ENCODE peak calls at places on chromosomes 4 and X, in four cellular contexts. T is A549, S is lower leg skin, C is esophagus squamous epithelium. W is an unnamed sample.

GRCh38 chr4:80069108-80069836 is 3.8 kb downstream of the ANTXR2 start:
- DNase-seq in T (no peak), S (no peak), C (no peak), W (no peak)

GRCh38 chr4:42083816-42084215 is 68.6 kb downstream of the BEND4 start:
- DNase-seq in T (no peak), S (no peak), C (no peak), W (no peak)

GRCh38 chr4:27251788-27252187 is 391.1 kb downstream of the STIM2 start:
- DNase-seq in T (no peak), S (no peak), C (no peak), W (no peak)

GRCh38 chrX:123607270-123607669 is 125.6 kb downstream of the THOC2 start:
- DNase-seq in T (no peak), S (no peak), C (no peak), W (no peak)

GRCh38 chr4:16853653-16854052 is 44.8 kb downstream of the LDB2 start:
- DNase-seq in T (no peak), S (no peak), C (no peak), W (no peak)

GRCh38 chr4:143083811-143084472 is 100.8 kb upstream of the USP38 start:
- DNase-seq in T (no peak), S (no peak), C (no peak), W (no peak)

GRCh38 chr4:185771696-185772390 is 40.2 kb downstream of the SORBS2 start:
- DNase-seq in T (no peak), S (no peak), C (no peak), W (no peak)

GRCh38 chrX:40154853-40155616 is 57.3 kb upstream of the BCOR start:
- DNase-seq in T (peak), S (peak), C (no peak), W (peak)

GRCh38 chrX:150334998-150335397 is 28.1 kb upstream of the MAMLD1 start:
- DNase-seq in T (no peak), S (no peak), C (no peak), W (no peak)

GRCh38 chrX:15146515-15146914 is 123.4 kb downstream of the ASB9 start:
- DNase-seq in T (peak), S (no peak), C (no peak), W (no peak)

GRCh38 chr4:153780221-153780620 is 8.7 kb downstream of the SFRP2 start:
- DNase-seq in T (no peak), S (no peak), C (no peak), W (no peak)

GRCh38 chr4:71630783-71631182 is 153.1 kb downstream of the GC start:
- DNase-seq in T (no peak), S (no peak), C (no peak), W (no peak)

GRCh38 chrX:49991718-49992117 is 69.3 kb downstream of the CLCN5 start:
- DNase-seq in T (no peak), S (no peak), C (no peak), W (no peak)

GRCh38 chr4:73761856-73762255 is 21.5 kb downstream of the CXCL8 start:
- DNase-seq in T (no peak), S (no peak), C (no peak), W (no peak)

GRCh38 chr4:84028340-84028739 is 470.8 kb downstream of the NKX6-1 start:
- DNase-seq in T (peak), S (no peak), C (no peak), W (no peak)

GRCh38 chrX:25180242-25180641 is 164.5 kb upstream of the ARX start:
- DNase-seq in T (no peak), S (no peak), C (no peak), W (no peak)

GRCh38 chr4:180900781-180901180 is 1342.4 kb upstream of the TENM3 start:
- DNase-seq in T (no peak), S (no peak), C (no peak), W (no peak)

GRCh38 chrX:8721536-8721935 is 10.4 kb downstream of the ANOS1 start:
- DNase-seq in T (no peak), S (no peak), C (no peak), W (no peak)

GRCh38 chr4:40909363-40909876 is 159.7 kb downstream of the NSUN7 start:
- DNase-seq in T (no peak), S (no peak), C (no peak), W (no peak)

GRCh38 chr4:169342906-169343560 is 72.3 kb upstream of the SH3RF1 start:
- DNase-seq in T (no peak), S (no peak), C (no peak), W (no peak)

GRCh38 chrX:32520789-32521188 is 690.6 kb downstream of the DMD start:
- DNase-seq in T (no peak), S (no peak), C (no peak), W (no peak)

GRCh38 chr4:9969526-9970398 is 51.5 kb downstream of the SLC2A9 start:
- DNase-seq in T (no peak), S (no peak), C (no peak), W (no peak)

GRCh38 chrX:115561605-115562491 is 874 bp downstream of the PLS3 start:
- DNase-seq in T (peak), S (peak), C (no peak), W (peak)

GRCh38 chrX:9919632-9920172 is 47.5 kb upstream of the CLDN34 start:
- DNase-seq in T (no peak), S (no peak), C (no peak), W (no peak)
- TF ChIP-seq POLR2A in T (no peak), S (no peak), C (no peak), W (no peak)

GRCh38 chrX:154397888-154398667 is at the start of gene RPL10:
- DNase-seq in T (peak), S (peak), C (peak), W (peak)

GRCh38 chrX:154401045-154401799 is 3.0 kb downstream of the RPL10 start:
- DNase-seq in T (peak), S (no peak), C (no peak), W (no peak)

GRCh38 chrX:154398668-154399526 is 720 bp downstream of the RPL10 start:
- DNase-seq in T (peak), S (peak), C (peak), W (peak)

GRCh38 chrX:154401918-154402621 is 3.9 kb downstream of the RPL10 start:
- DNase-seq in T (no peak), S (no peak), C (no peak), W (no peak)

GRCh38 chrX:154399527-154400368 is 1.6 kb downstream of the RPL10 start:
- DNase-seq in T (no peak), S (no peak), C (no peak), W (no peak)
- TF ChIP-seq POLR2A in T (no peak), S (no peak), C (no peak), W (no peak)

DNA sequence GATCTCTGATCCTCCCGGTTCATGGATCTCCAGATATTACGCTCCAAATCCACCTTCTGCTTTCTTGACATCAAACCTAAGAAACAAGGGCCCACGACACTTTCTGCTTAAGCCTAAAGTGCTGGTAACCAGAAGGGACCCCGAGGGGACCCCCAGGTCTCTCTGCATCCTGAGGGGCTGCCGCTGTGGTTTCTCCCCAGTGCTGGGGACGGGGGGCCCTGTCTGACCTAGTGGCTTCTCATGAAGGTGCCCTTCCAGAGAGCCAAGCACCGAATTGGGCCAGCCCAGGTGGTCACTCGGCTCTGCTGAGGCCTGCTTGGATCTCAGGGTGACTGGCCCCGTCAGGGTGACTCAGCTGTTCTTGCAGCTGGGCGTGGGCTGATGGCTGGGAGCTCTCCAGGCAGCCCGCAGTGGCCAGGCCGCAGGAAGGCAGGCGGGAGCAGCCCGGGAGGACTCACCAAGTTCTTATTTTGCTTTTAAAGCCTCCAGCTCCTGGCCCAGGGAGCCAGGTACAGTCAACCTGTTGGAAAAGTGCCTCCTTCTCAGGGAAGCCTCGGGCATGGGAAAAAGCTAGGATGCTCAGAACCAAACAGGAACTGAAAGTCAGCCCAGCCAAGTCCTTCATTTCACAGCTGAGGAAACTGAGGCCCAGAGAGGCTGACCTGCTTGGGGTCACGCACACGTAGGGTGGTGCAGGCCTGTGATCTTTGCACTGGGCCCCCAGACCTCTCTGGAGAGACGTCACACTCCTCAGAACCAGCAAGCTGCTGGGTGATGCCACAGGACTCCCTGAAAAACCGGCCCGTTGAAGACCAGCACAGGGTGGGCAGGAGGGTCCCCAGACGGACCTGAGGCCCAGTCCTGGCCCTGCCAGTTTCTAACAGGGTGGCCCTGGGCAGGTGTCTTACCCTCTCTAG is 16.7 kb downstream of the BLOC1S4 start:
- DNase-seq in T (peak), S (no peak), C (no peak), W (peak)
- TF ChIP-seq POLR2A in T (no peak), S (no peak), C (no peak), W (no peak)

GRCh38 chrX:71364221-71364620 is 1.9 kb upstream of the TAF1 start:
- DNase-seq in T (no peak), S (no peak), C (no peak), W (no peak)

GRCh38 chrX:71367396-71367795 is 1.2 kb downstream of the TAF1 start:
- DNase-seq in T (peak), S (no peak), C (no peak), W (no peak)

GRCh38 chrX:71365356-71365875 is 741 bp upstream of the TAF1 start:
- DNase-seq in T (no peak), S (no peak), C (no peak), W (no peak)

GRCh38 chrX:71366674-71367256 is 608 bp downstream of the TAF1 start:
- DNase-seq in T (peak), S (no peak), C (no peak), W (peak)

DNA sequence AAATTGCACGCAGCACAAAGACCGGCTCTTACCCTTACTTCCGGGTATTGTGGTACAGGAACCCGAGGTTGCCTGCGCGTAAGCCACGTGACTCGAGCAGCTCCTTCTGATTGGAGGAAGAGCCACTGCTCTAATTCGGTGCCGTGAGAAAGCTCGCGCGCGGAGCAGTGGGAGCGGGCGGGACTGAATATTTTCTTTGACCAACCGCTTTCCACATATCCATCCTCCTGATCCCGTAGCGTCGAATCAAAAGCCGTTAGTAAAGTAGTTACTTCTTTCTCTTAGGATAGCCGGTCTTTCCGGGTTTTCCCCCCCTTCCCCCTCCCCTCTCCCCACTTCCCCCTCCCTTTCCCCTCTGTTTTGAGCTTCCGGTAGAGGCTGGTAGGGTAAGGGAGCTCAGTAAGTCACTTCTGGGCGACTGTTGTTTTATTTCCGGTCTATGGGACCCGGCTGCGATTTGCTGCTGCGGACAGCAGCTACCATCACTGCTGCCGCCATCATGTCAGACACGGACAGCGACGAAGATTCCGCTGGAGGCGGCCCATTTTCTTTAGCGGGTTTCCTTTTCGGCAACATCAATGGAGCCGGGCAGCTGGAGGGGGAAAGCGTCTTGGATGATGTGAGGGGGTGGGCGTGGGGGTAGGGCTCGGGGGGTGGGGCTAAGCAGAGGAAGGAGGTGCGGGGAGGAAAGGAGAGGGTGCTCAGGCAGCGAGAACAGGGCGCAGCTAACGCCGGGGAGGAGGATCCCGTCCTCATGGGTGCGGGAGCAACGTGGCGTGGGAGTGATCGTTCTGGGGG is at the start of gene TAF1:
- DNase-seq in T (peak), S (peak), C (peak), W (peak)
- TF ChIP-seq POLR2A in T (peak), S (no peak), C (no peak), W (peak)

DNA sequence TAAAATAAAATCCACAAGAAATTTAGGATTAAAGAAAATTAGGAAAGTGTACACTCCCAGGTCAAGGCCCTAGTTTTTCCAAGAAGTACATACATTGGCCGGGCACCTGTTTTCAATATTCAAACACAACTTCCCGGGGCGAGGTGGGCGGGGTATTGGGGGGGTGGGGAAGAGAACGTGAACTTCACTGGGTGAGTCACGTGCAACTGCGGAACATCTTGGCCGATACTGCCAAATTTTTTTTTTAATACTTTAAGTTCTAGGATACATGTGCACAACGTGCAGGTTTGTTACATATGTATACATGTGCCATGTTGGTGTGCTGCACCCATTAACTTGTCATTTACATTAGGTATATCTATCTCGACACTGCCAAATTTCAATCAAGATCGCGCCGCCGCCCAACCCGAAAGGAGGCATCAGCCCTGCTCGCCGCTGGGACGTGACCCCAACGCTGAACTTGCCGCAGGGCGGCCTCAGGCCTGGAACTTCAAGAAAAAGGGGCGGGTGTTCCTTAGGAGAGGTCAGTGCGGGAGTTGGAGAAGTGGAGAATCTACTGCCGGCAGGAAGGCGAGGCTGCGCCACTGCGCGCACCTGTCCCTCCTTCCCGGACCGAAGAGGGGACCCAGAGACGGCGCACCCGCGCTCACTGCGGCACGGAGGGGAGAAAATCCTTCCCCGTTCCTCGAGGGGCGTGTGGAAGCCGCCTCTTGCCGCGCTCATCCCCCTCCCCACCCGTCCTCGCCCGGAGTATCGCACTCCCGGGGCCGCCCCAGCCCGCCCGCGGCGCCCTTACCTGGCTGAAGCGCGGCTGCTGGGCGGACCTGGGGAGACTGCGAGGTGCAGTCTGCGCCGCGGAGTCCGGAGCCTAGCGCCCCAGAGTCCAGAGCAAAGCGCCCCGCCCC is at the start of gene TEC:
- DNase-seq in T (peak), S (peak), C (peak), W (peak)
- TF ChIP-seq POLR2A in T (peak), S (no peak), C (no peak), W (peak)

DNA sequence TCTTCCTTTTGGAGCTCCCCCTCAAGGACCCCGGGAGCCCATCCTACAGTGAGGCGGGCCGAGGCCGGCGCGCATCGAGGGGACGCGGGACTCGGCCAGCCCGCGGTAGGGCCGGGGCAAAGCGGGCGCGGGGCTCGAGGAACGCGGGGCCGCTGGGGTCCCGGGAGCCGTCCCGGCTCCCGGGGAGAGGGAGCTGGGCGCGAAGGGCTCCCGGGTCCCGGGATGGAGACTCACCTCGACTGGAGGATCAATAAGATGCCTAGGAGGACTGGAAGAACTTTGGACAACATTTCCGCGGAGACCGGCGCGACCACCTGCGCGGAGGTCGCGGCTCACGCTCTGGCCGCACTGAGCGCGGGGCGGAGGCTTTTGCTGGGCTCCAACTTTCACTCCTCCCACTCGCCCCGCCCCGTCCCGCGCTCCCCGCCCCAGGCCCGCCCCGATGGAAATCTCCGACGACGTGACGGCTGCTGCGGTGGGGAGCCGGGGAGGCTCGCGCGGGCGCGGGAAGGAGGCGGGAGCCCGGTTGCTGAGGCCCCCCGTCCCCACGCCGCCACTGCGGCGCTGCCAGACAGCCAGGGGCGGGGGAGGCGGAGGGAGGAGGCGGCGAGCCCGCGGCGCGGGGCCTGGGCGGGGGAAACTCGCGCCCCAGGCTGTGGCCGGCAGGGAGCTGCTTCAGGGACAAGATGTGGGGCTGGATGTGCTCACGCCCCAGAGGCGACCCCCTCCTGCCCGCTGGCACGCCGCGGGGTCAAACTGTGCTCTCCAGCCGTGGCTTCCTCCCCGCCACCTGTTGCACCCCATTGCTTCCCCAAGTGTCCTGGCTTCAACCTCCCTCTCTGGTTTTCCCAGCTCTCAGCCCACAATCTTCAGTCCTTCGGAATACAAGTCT is at the start of gene GABRE:
- DNase-seq in T (peak), S (peak), C (no peak), W (peak)
- TF ChIP-seq POLR2A in T (peak), S (no peak), C (no peak), W (peak)

GRCh38 chr4:88823058-88823919 is 125.7 kb upstream of the NAP1L5 start:
- DNase-seq in T (peak), S (peak), C (peak), W (peak)
- TF ChIP-seq POLR2A in T (peak), S (no peak), C (no peak), W (peak)